ENCODE peak calls at places on chromosome 9, in four cellular contexts. U is HEK293T; Z is lung; J is activated naive CD4-positive, alpha-beta T cell treated with Interleukin-2 at 50 U/mL for 16 hours. P is an unnamed sample.

GRCh38 chr9:103574056-103574455 is 520.1 kb upstream of the SMC2 start:
- DNase-seq in U (no peak), Z (no peak), J (no peak), P (no peak)

GRCh38 chr9:109771796-109772525 is 8.0 kb upstream of the PALM2AKAP2 start:
- DNase-seq in U (no peak), J (no peak), Z (no peak), P (no peak)

GRCh38 chr9:87570000-87570834 is 72.5 kb downstream of the DAPK1 start:
- DNase-seq in J (no peak), U (no peak), Z (no peak), P (no peak)

GRCh38 chr9:92299116-92299515 is 5.6 kb upstream of the IARS1 start:
- DNase-seq in Z (no peak), J (no peak), U (no peak), P (no peak)

GRCh38 chr9:92616199-92617129 is 53.5 kb downstream of the IPPK start:
- DNase-seq in U (no peak), J (no peak), Z (no peak), P (no peak)

GRCh38 chr9:27529316-27530278 is at the start of gene MOB3B:
- DNase-seq in Z (peak), J (peak), U (peak), P (peak)

GRCh38 chr9:126693428-126693931 is 79.8 kb downstream of the LMX1B start:
- DNase-seq in U (no peak), J (no peak), Z (no peak), P (no peak)

GRCh38 chr9:23723672-23724071 is 102.4 kb downstream of the ELAVL2 start:
- DNase-seq in J (no peak), U (no peak), Z (no peak), P (no peak)

GRCh38 chr9:105385372-105385985 is 62.4 kb upstream of the FSD1L start:
- DNase-seq in J (peak), U (no peak), Z (no peak), P (peak)

GRCh38 chr9:100064872-100065581 is 33.8 kb downstream of the ERP44 start:
- DNase-seq in Z (no peak), J (no peak), U (no peak), P (no peak)

GRCh38 chr9:72998363-72998762 is 45.5 kb upstream of the ALDH1A1 start:
- DNase-seq in U (no peak), J (no peak), Z (no peak), P (no peak)

GRCh38 chr9:3980212-3980611 is 319.7 kb downstream of the GLIS3 start:
- DNase-seq in J (no peak), U (no peak), Z (no peak), P (no peak)

GRCh38 chr9:76433851-76434250 is 25.1 kb upstream of the GCNT1 start:
- DNase-seq in Z (no peak), J (no peak), U (no peak), P (no peak)

GRCh38 chr9:134637241-134637640 is 4.4 kb upstream of the COL5A1 start:
- DNase-seq in Z (no peak), U (no peak), J (no peak), P (no peak)

GRCh38 chr9:21968331-21969010 is 25.7 kb downstream of the CDKN2A start:
- DNase-seq in Z (no peak), U (no peak), J (no peak), P (peak)